ENCODE peak calls at places on chromosomes 4 and X, in ten cellular contexts. E is ureter; T is Calu3; G is fibroblast of the aortic adventitia; D is dorsolateral prefrontal cortex; V is iPS DF 19.7; C is CD8-positive, alpha-beta memory T cell; Q is NCI-H748 treated with DMSO at 0.1 percent for 48 hours; J is activated CD4-positive, alpha-beta T cell treated with anti-CD3 and anti-CD28 coated beads for 24 hours; A is GM13976. W is an unnamed sample.

GRCh38 chr4:46922205-46922604 is 13.2 kb upstream of the COX7B2 start:
- DNase-seq in E (no peak), T (no peak), G (no peak), D (no peak), V (no peak), C (no peak), Q (no peak), J (no peak), A (no peak), W (no peak)

GRCh38 chr4:18689308-18689915 is 667.9 kb upstream of the LCORL start:
- DNase-seq in E (peak; percentile 68), T (peak; percentile 61), G (peak; percentile 78), D (no peak), V (peak; percentile 15), C (no peak), Q (peak; percentile 17), J (peak; percentile 9), A (peak; percentile 12), W (no peak)

GRCh38 chr4:151745727-151746231 is 15.0 kb downstream of the GATB start:
- DNase-seq in E (no peak), T (no peak), G (peak; percentile 35), D (no peak), V (no peak), C (no peak), Q (no peak), J (no peak), A (no peak), W (no peak)

GRCh38 chr4:177214935-177215334 is 94.7 kb upstream of the NEIL3 start:
- DNase-seq in E (no peak), T (no peak), G (no peak), D (no peak), V (no peak), C (no peak), Q (no peak), J (no peak), A (no peak), W (no peak)

GRCh38 chrX:105552395-105552794 is 269.9 kb upstream of the NRK start:
- DNase-seq in E (no peak), T (no peak), G (peak; percentile 31), D (no peak), V (no peak), C (no peak), Q (no peak), J (no peak), A (no peak), W (no peak)

GRCh38 chr4:972651-973424 is 531 bp downstream of the DGKQ start:
- DNase-seq in E (no peak), T (peak; percentile 20), G (peak; percentile 12), D (no peak), V (no peak), C (peak; percentile 71), Q (no peak), J (peak; percentile 38), A (peak; percentile 69), W (no peak)

GRCh38 chrX:49850028-49850427 is 20.9 kb downstream of the PAGE4 start:
- DNase-seq in E (no peak), T (no peak), G (no peak), D (no peak), V (no peak), C (no peak), Q (no peak), J (no peak), A (no peak), W (no peak)

GRCh38 chrX:155888139-155888538 is 7.0 kb downstream of the VAMP7 start:
- DNase-seq in E (no peak), T (peak; percentile 3), G (peak; percentile 75), D (no peak), V (no peak), C (no peak), Q (no peak), J (no peak), A (no peak), W (no peak)

GRCh38 chrX:17635231-17635630 is 102.1 kb upstream of the SCML1 start:
- DNase-seq in E (no peak), T (peak; percentile 85), G (no peak), D (no peak), V (peak; percentile 80), C (no peak), Q (peak; percentile 45), J (no peak), A (no peak), W (no peak)

GRCh38 chrX:136584545-136584944 is 52.5 kb downstream of the VGLL1 start:
- DNase-seq in E (no peak), T (no peak), G (no peak), D (no peak), V (no peak), C (no peak), Q (no peak), J (no peak), A (no peak), W (no peak)

GRCh38 chrX:154015581-154016264 is 4.0 kb downstream of the IRAK1 start:
- DNase-seq in E (no peak), T (no peak), G (no peak), D (no peak), V (no peak), C (no peak), Q (no peak), J (no peak), A (no peak), W (no peak)

GRCh38 chr4:143701365-143701764 is 890 bp upstream of the FREM3 start:
- DNase-seq in E (no peak), T (no peak), G (no peak), D (no peak), V (no peak), C (no peak), Q (no peak), J (no peak), A (peak; percentile 18), W (no peak)

GRCh38 chr4:8185930-8186329 is 13.2 kb upstream of the SH3TC1 start:
- DNase-seq in E (no peak), T (no peak), G (no peak), D (no peak), V (no peak), C (no peak), Q (no peak), J (no peak), A (no peak), W (no peak)

GRCh38 chr4:180665481-180665880 is 1577.7 kb upstream of the TENM3 start:
- DNase-seq in E (no peak), T (no peak), G (no peak), D (no peak), V (no peak), C (no peak), Q (peak; percentile 46), J (no peak), A (no peak), W (no peak)

GRCh38 chr4:126850286-126850685 is 782.5 kb upstream of the INTU start:
- DNase-seq in E (no peak), T (peak; percentile 30), G (peak; percentile 94), D (no peak), V (no peak), C (no peak), Q (no peak), J (no peak), A (no peak), W (no peak)

GRCh38 chrX:153922932-153923857 is 2.9 kb downstream of the ARHGAP4 start:
- DNase-seq in E (peak; percentile 77), T (peak; percentile 74), G (peak; percentile 67), D (peak; percentile 64), V (no peak), C (no peak), Q (peak; percentile 43), J (no peak), A (no peak), W (peak; percentile 82)

GRCh38 chr4:16942491-16942890 is 44.0 kb upstream of the LDB2 start:
- DNase-seq in E (no peak), T (no peak), G (no peak), D (no peak), V (no peak), C (no peak), Q (no peak), J (no peak), A (no peak), W (no peak)

GRCh38 chr4:38313175-38313574 is 350.8 kb upstream of the KLF3 start:
- DNase-seq in E (no peak), T (peak; percentile 49), G (no peak), D (no peak), V (no peak), C (no peak), Q (peak; percentile 24), J (no peak), A (no peak), W (no peak)

GRCh38 chrX:121191779-121192178 is 144.4 kb downstream of the GLUD2 start:
- DNase-seq in E (no peak), T (no peak), G (no peak), D (no peak), V (no peak), C (no peak), Q (peak; percentile 16), J (no peak), A (no peak), W (no peak)

GRCh38 chrX:2875798-2876399 is 47.2 kb downstream of the GYG2 start:
- DNase-seq in E (no peak), T (peak; percentile 10), G (peak; percentile 20), D (no peak), V (no peak), C (no peak), Q (no peak), J (no peak), A (no peak), W (no peak)

GRCh38 chrX:100994352-100995281 is 25.1 kb downstream of the ARL13A start:
- DNase-seq in E (no peak), T (peak; percentile 22), G (peak; percentile 31), D (no peak), V (no peak), C (no peak), Q (no peak), J (no peak), A (peak; percentile 13), W (no peak)

GRCh38 chr4:168183717-168184571 is 91.6 kb downstream of the ANXA10 start:
- DNase-seq in E (no peak), T (no peak), G (peak; percentile 68), D (no peak), V (no peak), C (no peak), Q (peak; percentile 5), J (no peak), A (peak; percentile 53), W (no peak)

GRCh38 chr4:155473420-155474095 is 96.8 kb upstream of the MAP9 start:
- DNase-seq in E (no peak), T (no peak), G (no peak), D (no peak), V (no peak), C (no peak), Q (no peak), J (no peak), A (no peak), W (no peak)

GRCh38 chr4:74794341-74794801 is at the start of gene BTC:
- DNase-seq in E (peak; percentile 83), T (peak; percentile 79), G (peak; percentile 7), D (peak; percentile 26), V (no peak), C (no peak), Q (peak; percentile 1), J (no peak), A (peak; percentile 11), W (peak; percentile 13)

GRCh38 chrX:17590892-17591740 is 146.2 kb upstream of the SCML1 start:
- DNase-seq in E (peak; percentile 71), T (peak; percentile 71), G (peak; percentile 90), D (peak; percentile 38), V (peak; percentile 25), C (no peak), Q (peak; percentile 46), J (peak; percentile 12), A (peak; percentile 20), W (peak; percentile 27)

GRCh38 chr4:7780751-7781348 is 158.8 kb downstream of the AFAP1 start:
- DNase-seq in E (no peak), T (no peak), G (no peak), D (no peak), V (no peak), C (no peak), Q (no peak), J (no peak), A (no peak), W (no peak)

GRCh38 chr4:172411180-172411579 is 598.0 kb downstream of the GALNTL6 start:
- DNase-seq in E (no peak), T (no peak), G (no peak), D (no peak), V (no peak), C (no peak), Q (no peak), J (no peak), A (no peak), W (no peak)

GRCh38 chrX:9293051-9293496 is 171.8 kb upstream of the TBL1X start:
- DNase-seq in E (no peak), T (no peak), G (no peak), D (no peak), V (peak; percentile 47), C (no peak), Q (peak; percentile 26), J (no peak), A (no peak), W (no peak)